ENCODE peak calls at places on chromosomes 16 and 17, in eight cellular contexts. One of them, this sample, is unnamed.

GRCh38 chr16:89693931-89694783 is 7.3 kb downstream of the SPATA2L start:
- DNase-seq in cardiac fibroblast: no peak
- DNase-seq in left ventricle myocardium inferior: no peak
- DNase-seq in tibial nerve: no peak
- DNase-seq in transverse colon: no peak
- DNase-seq in choroid plexus epithelial cell: no peak
- DNase-seq in dorsolateral prefrontal cortex: no peak
- DNase-seq in HFF-Myc: no peak
- DNase-seq in this sample: no peak

GRCh38 chr16:31487720-31488629 is 5.1 kb downstream of the SLC5A2 start:
- DNase-seq in transverse colon: peak; percentile 81
- DNase-seq in HFF-Myc: no peak
- DNase-seq in dorsolateral prefrontal cortex: no peak
- DNase-seq in choroid plexus epithelial cell: peak; percentile 34
- DNase-seq in tibial nerve: no peak
- DNase-seq in cardiac fibroblast: no peak
- DNase-seq in left ventricle myocardium inferior: peak; percentile 37
- DNase-seq in this sample: no peak

GRCh38 chr17:70254735-70255460 is 85.6 kb downstream of the KCNJ2 start:
- DNase-seq in dorsolateral prefrontal cortex: no peak
- DNase-seq in left ventricle myocardium inferior: no peak
- DNase-seq in choroid plexus epithelial cell: peak; percentile 26
- DNase-seq in HFF-Myc: no peak
- DNase-seq in tibial nerve: no peak
- DNase-seq in transverse colon: no peak
- DNase-seq in cardiac fibroblast: peak; percentile 40
- DNase-seq in this sample: no peak

GRCh38 chr16:47262938-47263337 is 119.2 kb upstream of the NETO2 start:
- DNase-seq in choroid plexus epithelial cell: no peak
- DNase-seq in HFF-Myc: no peak
- DNase-seq in tibial nerve: no peak
- DNase-seq in left ventricle myocardium inferior: no peak
- DNase-seq in cardiac fibroblast: no peak
- DNase-seq in transverse colon: no peak
- DNase-seq in dorsolateral prefrontal cortex: no peak
- DNase-seq in this sample: no peak

GRCh38 chr17:38673714-38674012 is 1.1 kb downstream of the EPOP start:
- DNase-seq in HFF-Myc: no peak
- DNase-seq in choroid plexus epithelial cell: no peak
- DNase-seq in transverse colon: no peak
- DNase-seq in cardiac fibroblast: no peak
- DNase-seq in tibial nerve: no peak
- DNase-seq in left ventricle myocardium inferior: peak; percentile 22
- DNase-seq in dorsolateral prefrontal cortex: no peak
- DNase-seq in this sample: no peak

GRCh38 chr17:58060596-58061191 is 22.5 kb upstream of the DYNLL2 start:
- DNase-seq in transverse colon: peak; percentile 31
- DNase-seq in choroid plexus epithelial cell: peak; percentile 47
- DNase-seq in cardiac fibroblast: peak; percentile 6
- DNase-seq in dorsolateral prefrontal cortex: no peak
- DNase-seq in left ventricle myocardium inferior: peak; percentile 72
- DNase-seq in HFF-Myc: no peak
- DNase-seq in tibial nerve: no peak
- DNase-seq in this sample: no peak

GRCh38 chr17:43908111-43908721 is 880 bp upstream of the MPP2 start:
- DNase-seq in cardiac fibroblast: peak; percentile 71
- DNase-seq in HFF-Myc: no peak
- DNase-seq in left ventricle myocardium inferior: peak; percentile 69
- DNase-seq in tibial nerve: peak; percentile 23
- DNase-seq in dorsolateral prefrontal cortex: peak; percentile 74
- DNase-seq in transverse colon: peak; percentile 64
- DNase-seq in choroid plexus epithelial cell: peak; percentile 72
- DNase-seq in this sample: peak; percentile 34

GRCh38 chr17:81712468-81713003 is 452 bp downstream of the SLC25A10 start:
- DNase-seq in HFF-Myc: no peak
- DNase-seq in dorsolateral prefrontal cortex: peak; percentile 32
- DNase-seq in choroid plexus epithelial cell: peak; percentile 19
- DNase-seq in left ventricle myocardium inferior: no peak
- DNase-seq in tibial nerve: no peak
- DNase-seq in cardiac fibroblast: peak; percentile 28
- DNase-seq in transverse colon: peak; percentile 46
- DNase-seq in this sample: no peak

GRCh38 chr17:57911834-57912673 is 43.2 kb downstream of the CUEDC1 start:
- DNase-seq in tibial nerve: peak; percentile 91
- DNase-seq in HFF-Myc: peak; percentile 77
- DNase-seq in dorsolateral prefrontal cortex: peak; percentile 84
- DNase-seq in transverse colon: peak; percentile 92
- DNase-seq in choroid plexus epithelial cell: no peak
- DNase-seq in cardiac fibroblast: peak; percentile 67
- DNase-seq in left ventricle myocardium inferior: peak; percentile 94
- DNase-seq in this sample: no peak

GRCh38 chr17:57138956-57139576 is 54.0 kb downstream of the AKAP1 start:
- DNase-seq in left ventricle myocardium inferior: no peak
- DNase-seq in tibial nerve: no peak
- DNase-seq in cardiac fibroblast: peak; percentile 18
- DNase-seq in transverse colon: no peak
- DNase-seq in dorsolateral prefrontal cortex: no peak
- DNase-seq in HFF-Myc: no peak
- DNase-seq in choroid plexus epithelial cell: peak; percentile 64
- DNase-seq in this sample: no peak

GRCh38 chr16:53511084-53511402 is 8.0 kb upstream of the AKTIP start:
- DNase-seq in tibial nerve: no peak
- DNase-seq in cardiac fibroblast: no peak
- DNase-seq in dorsolateral prefrontal cortex: no peak
- DNase-seq in left ventricle myocardium inferior: no peak
- DNase-seq in choroid plexus epithelial cell: no peak
- DNase-seq in transverse colon: no peak
- DNase-seq in HFF-Myc: no peak
- DNase-seq in this sample: no peak

GRCh38 chr17:57553991-57554825 is 190.9 kb downstream of the CCDC182 start:
- DNase-seq in tibial nerve: no peak
- DNase-seq in HFF-Myc: no peak
- DNase-seq in cardiac fibroblast: peak; percentile 39
- DNase-seq in choroid plexus epithelial cell: peak; percentile 71
- DNase-seq in left ventricle myocardium inferior: no peak
- DNase-seq in transverse colon: peak; percentile 20
- DNase-seq in dorsolateral prefrontal cortex: no peak
- DNase-seq in this sample: no peak

GRCh38 chr17:3221850-3222249 is 14.4 kb downstream of the OR1A1 start:
- DNase-seq in transverse colon: no peak
- DNase-seq in HFF-Myc: no peak
- DNase-seq in tibial nerve: no peak
- DNase-seq in dorsolateral prefrontal cortex: no peak
- DNase-seq in choroid plexus epithelial cell: no peak
- DNase-seq in left ventricle myocardium inferior: no peak
- DNase-seq in cardiac fibroblast: no peak
- DNase-seq in this sample: no peak

GRCh38 chr17:73820686-73821448 is 176.6 kb upstream of the SDK2 start:
- DNase-seq in tibial nerve: no peak
- DNase-seq in cardiac fibroblast: no peak
- DNase-seq in dorsolateral prefrontal cortex: no peak
- DNase-seq in HFF-Myc: peak; percentile 32
- DNase-seq in transverse colon: peak; percentile 23
- DNase-seq in left ventricle myocardium inferior: no peak
- DNase-seq in choroid plexus epithelial cell: peak; percentile 5
- DNase-seq in this sample: no peak

GRCh38 chr17:27981978-27982377 is 60.5 kb upstream of the NLK start:
- DNase-seq in transverse colon: no peak
- DNase-seq in dorsolateral prefrontal cortex: no peak
- DNase-seq in left ventricle myocardium inferior: no peak
- DNase-seq in HFF-Myc: no peak
- DNase-seq in tibial nerve: no peak
- DNase-seq in cardiac fibroblast: no peak
- DNase-seq in choroid plexus epithelial cell: no peak
- DNase-seq in this sample: no peak

GRCh38 chr17:30222741-30223175 is 12.7 kb downstream of the SLC6A4 start:
- DNase-seq in HFF-Myc: no peak
- DNase-seq in left ventricle myocardium inferior: no peak
- DNase-seq in dorsolateral prefrontal cortex: no peak
- DNase-seq in tibial nerve: no peak
- DNase-seq in cardiac fibroblast: no peak
- DNase-seq in choroid plexus epithelial cell: no peak
- DNase-seq in transverse colon: peak; percentile 33
- DNase-seq in this sample: no peak

DNA sequence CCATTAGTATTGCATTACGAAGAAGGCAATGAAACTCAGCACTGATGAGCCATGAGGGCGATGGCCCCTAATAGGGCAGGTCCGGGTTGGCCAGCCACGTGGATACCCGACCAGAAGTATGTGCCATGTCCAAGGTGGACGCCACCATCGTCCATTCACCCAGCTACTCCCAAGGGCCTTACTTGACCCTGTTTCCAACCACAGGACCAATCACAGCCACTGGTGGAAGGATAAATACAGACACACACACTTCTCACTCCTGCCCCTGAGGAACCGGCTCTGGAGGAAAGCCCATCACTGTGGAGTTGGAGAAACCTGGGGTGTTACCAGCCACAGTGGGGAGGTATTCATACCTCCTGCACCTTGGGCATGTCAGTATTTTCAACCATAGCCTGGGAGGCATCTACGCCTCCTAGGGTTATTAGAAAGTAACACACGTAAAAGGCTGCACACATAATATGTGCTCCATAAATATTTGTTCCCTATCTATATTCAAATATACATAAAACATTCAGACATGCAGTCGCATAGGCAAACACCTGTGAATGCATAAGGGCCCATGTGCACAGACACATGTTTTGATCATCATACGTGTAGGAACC is 5.4 kb upstream of the ITGA3 start:
- DNase-seq in choroid plexus epithelial cell: no peak
- DNase-seq in HFF-Myc: no peak
- DNase-seq in dorsolateral prefrontal cortex: no peak
- DNase-seq in cardiac fibroblast: no peak
- DNase-seq in left ventricle myocardium inferior: no peak
- DNase-seq in transverse colon: no peak
- DNase-seq in tibial nerve: no peak
- DNase-seq in this sample: no peak
- TF ChIP-seq CTCF in choroid plexus epithelial cell: peak; percentile 9
- TF ChIP-seq CTCF in HFF-Myc: no peak
- TF ChIP-seq CTCF in dorsolateral prefrontal cortex: no peak
- TF ChIP-seq CTCF in cardiac fibroblast: no peak
- TF ChIP-seq CTCF in left ventricle myocardium inferior: no peak
- TF ChIP-seq CTCF in transverse colon: no peak
- TF ChIP-seq CTCF in tibial nerve: no peak
- TF ChIP-seq CTCF in this sample: no peak

GRCh38 chr17:50304781-50305404 is 30.6 kb downstream of the TMEM92 start:
- DNase-seq in left ventricle myocardium inferior: no peak
- DNase-seq in HFF-Myc: no peak
- DNase-seq in tibial nerve: no peak
- DNase-seq in dorsolateral prefrontal cortex: no peak
- DNase-seq in transverse colon: no peak
- DNase-seq in cardiac fibroblast: peak; percentile 45
- DNase-seq in choroid plexus epithelial cell: peak; percentile 43
- DNase-seq in this sample: no peak
- H3K4me3 ChIP-seq in left ventricle myocardium inferior: no peak overlapping the region
- H3K4me3 ChIP-seq in HFF-Myc: no peak overlapping the region
- H3K4me3 ChIP-seq in tibial nerve: no peak overlapping the region
- H3K4me3 ChIP-seq in dorsolateral prefrontal cortex: no peak overlapping the region
- H3K4me3 ChIP-seq in transverse colon: no peak overlapping the region
- H3K4me3 ChIP-seq in cardiac fibroblast: no peak overlapping the region
- H3K4me3 ChIP-seq in choroid plexus epithelial cell: no peak overlapping the region
- H3K4me3 ChIP-seq in this sample: no peak overlapping the region

DNA sequence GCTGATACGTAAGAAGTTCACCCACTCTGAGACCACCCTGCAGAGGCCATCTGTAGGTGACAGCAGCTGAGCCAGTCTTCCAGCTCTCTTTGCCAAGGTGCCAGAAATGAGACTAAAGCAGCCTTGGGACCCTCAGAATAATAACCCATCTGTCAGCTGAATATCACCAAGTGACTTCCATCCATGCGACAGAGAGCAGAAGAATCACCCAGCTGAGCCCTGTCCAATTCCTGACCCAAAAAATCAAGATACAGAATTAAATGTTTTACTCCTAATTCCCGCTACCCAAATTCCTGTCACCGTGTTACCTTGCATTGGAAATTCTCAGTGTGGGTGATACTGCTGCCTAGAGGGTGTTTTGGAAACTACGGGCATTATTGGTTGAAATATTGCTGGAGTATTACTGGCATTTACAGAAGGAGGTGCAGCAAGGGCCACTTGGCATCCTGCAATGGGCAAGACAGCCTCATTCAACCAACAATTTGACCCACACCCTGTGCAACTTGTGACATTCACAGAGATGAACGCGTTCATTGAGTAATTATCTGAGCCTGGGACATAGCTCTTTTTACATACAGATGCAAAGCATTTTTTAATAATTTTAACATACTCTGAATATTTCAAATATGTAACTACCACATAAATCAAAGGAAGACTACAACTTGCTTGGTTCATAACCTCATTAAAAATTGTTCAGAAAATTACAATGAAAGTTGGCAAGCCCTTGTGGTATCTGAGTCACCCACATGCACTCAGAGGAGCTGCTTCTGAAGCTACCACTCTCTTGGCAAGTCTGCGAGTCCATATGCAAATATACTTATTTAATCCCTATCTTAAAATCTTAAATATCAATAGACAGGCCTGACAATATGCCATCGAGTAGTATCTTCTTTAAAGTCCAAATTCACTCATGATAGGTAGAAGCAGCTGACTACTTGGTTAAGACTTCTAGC is 126.6 kb downstream of the C16orf95 start:
- DNase-seq in tibial nerve: no peak
- DNase-seq in choroid plexus epithelial cell: no peak
- DNase-seq in cardiac fibroblast: peak; percentile 46
- DNase-seq in transverse colon: no peak
- DNase-seq in left ventricle myocardium inferior: no peak
- DNase-seq in dorsolateral prefrontal cortex: no peak
- DNase-seq in HFF-Myc: no peak
- DNase-seq in this sample: no peak
- TF ChIP-seq CTCF in tibial nerve: no peak
- TF ChIP-seq CTCF in choroid plexus epithelial cell: no peak
- TF ChIP-seq CTCF in cardiac fibroblast: peak; percentile 27
- TF ChIP-seq CTCF in transverse colon: no peak
- TF ChIP-seq CTCF in left ventricle myocardium inferior: no peak
- TF ChIP-seq CTCF in dorsolateral prefrontal cortex: no peak
- TF ChIP-seq CTCF in HFF-Myc: no peak
- TF ChIP-seq CTCF in this sample: no peak

GRCh38 chr16:1534021-1535020 is 855 bp downstream of the TMEM204 start:
- DNase-seq in HFF-Myc: no peak
- DNase-seq in dorsolateral prefrontal cortex: no peak
- DNase-seq in choroid plexus epithelial cell: no peak
- DNase-seq in tibial nerve: no peak
- DNase-seq in left ventricle myocardium inferior: no peak
- DNase-seq in cardiac fibroblast: peak; percentile 48
- DNase-seq in transverse colon: no peak
- DNase-seq in this sample: no peak

GRCh38 chr16:1533443-1533951 is at the start of gene TMEM204:
- DNase-seq in choroid plexus epithelial cell: peak; percentile 67
- DNase-seq in HFF-Myc: peak; percentile 67
- DNase-seq in left ventricle myocardium inferior: peak; percentile 86
- DNase-seq in tibial nerve: peak; percentile 53
- DNase-seq in dorsolateral prefrontal cortex: no peak
- DNase-seq in cardiac fibroblast: peak; percentile 85
- DNase-seq in transverse colon: peak; percentile 59
- DNase-seq in this sample: peak; percentile 40

GRCh38 chr16:1532081-1532760 is 1.2 kb upstream of the TMEM204 start:
- DNase-seq in transverse colon: peak; percentile 52
- DNase-seq in dorsolateral prefrontal cortex: no peak
- DNase-seq in left ventricle myocardium inferior: peak; percentile 91
- DNase-seq in HFF-Myc: no peak
- DNase-seq in cardiac fibroblast: peak; percentile 72
- DNase-seq in tibial nerve: peak; percentile 67
- DNase-seq in choroid plexus epithelial cell: no peak
- DNase-seq in this sample: no peak

GRCh38 chr16:1531638-1531910 is 1.9 kb upstream of the TMEM204 start:
- DNase-seq in choroid plexus epithelial cell: no peak
- DNase-seq in cardiac fibroblast: no peak
- DNase-seq in left ventricle myocardium inferior: no peak
- DNase-seq in tibial nerve: no peak
- DNase-seq in transverse colon: no peak
- DNase-seq in HFF-Myc: no peak
- DNase-seq in dorsolateral prefrontal cortex: no peak
- DNase-seq in this sample: no peak

GRCh38 chr16:1532771-1533170 is 695 bp upstream of the TMEM204 start:
- DNase-seq in choroid plexus epithelial cell: no peak
- DNase-seq in left ventricle myocardium inferior: no peak
- DNase-seq in tibial nerve: no peak
- DNase-seq in HFF-Myc: no peak
- DNase-seq in dorsolateral prefrontal cortex: no peak
- DNase-seq in transverse colon: no peak
- DNase-seq in cardiac fibroblast: no peak
- DNase-seq in this sample: no peak
- H3K4me3 ChIP-seq in choroid plexus epithelial cell: no peak overlapping the region
- H3K4me3 ChIP-seq in left ventricle myocardium inferior: peak overlapping the region; percentile 83
- H3K4me3 ChIP-seq in tibial nerve: no peak overlapping the region
- H3K4me3 ChIP-seq in HFF-Myc: peak overlapping the region; percentile 85
- H3K4me3 ChIP-seq in dorsolateral prefrontal cortex: no peak overlapping the region
- H3K4me3 ChIP-seq in transverse colon: no peak overlapping the region
- H3K4me3 ChIP-seq in cardiac fibroblast: peak overlapping the region; percentile 90
- H3K4me3 ChIP-seq in this sample: no peak overlapping the region

This sample was measured in AG09309.